ENCODE peak calls at places on chromosomes 16 and 17, in five cellular contexts. H is neuronal stem cell, Y is stomach, A is K562, P is H7. L is an unnamed sample.
A peak's percentile ranks its signal among the peaks of the same experiment; 100 is the strongest.

GRCh38 chr17:12546983-12547382 is 118.7 kb upstream of the MYOCD start:
- DNase-seq in A (no peak), Y (no peak), P (no peak), H (no peak), L (no peak)

GRCh38 chr17:67491009-67491677 is 114.1 kb downstream of the PITPNC1 start:
- DNase-seq in P (peak; percentile 49), Y (peak; percentile 67), A (no peak), H (no peak), L (peak; percentile 63)

GRCh38 chr17:53490447-53490968 is 332.2 kb upstream of the KIF2B start:
- DNase-seq in P (no peak), Y (no peak), H (no peak), A (no peak), L (no peak)

GRCh38 chr17:27997522-27997921 is 45.0 kb upstream of the NLK start:
- DNase-seq in H (no peak), Y (no peak), A (no peak), P (no peak), L (no peak)

GRCh38 chr17:50059759-50060273 is 3.9 kb downstream of the ITGA3 start:
- DNase-seq in P (no peak), H (no peak), A (no peak), Y (no peak), L (no peak)

GRCh38 chr16:3054965-3055733 is 8.8 kb downstream of the MMP25 start:
- DNase-seq in Y (no peak), P (no peak), H (no peak), A (no peak), L (no peak)

GRCh38 chr17:70677783-70678647 is 508.7 kb downstream of the KCNJ2 start:
- DNase-seq in Y (no peak), A (no peak), P (peak; percentile 17), H (no peak), L (no peak)

GRCh38 chr16:70470927-70471341 is 16.5 kb downstream of the FCSK start:
- DNase-seq in A (peak; percentile 49), P (peak; percentile 94), Y (peak; percentile 61), H (peak; percentile 30), L (no peak)

GRCh38 chr17:63139356-63139755 is 173.3 kb downstream of the TANC2 start:
- DNase-seq in Y (no peak), H (no peak), P (no peak), A (no peak), L (no peak)

GRCh38 chr17:2192367-2193028 is 111.1 kb downstream of the SMG6 start:
- DNase-seq in A (no peak), P (no peak), Y (no peak), H (no peak), L (no peak)

GRCh38 chr17:61683466-61683865 is 92.4 kb upstream of the NACA2 start:
- DNase-seq in Y (no peak), H (no peak), P (no peak), A (no peak), L (no peak)

GRCh38 chr16:14028207-14028606 is 42.9 kb upstream of the MRTFB start:
- DNase-seq in Y (no peak), A (no peak), P (no peak), H (no peak), L (no peak)

GRCh38 chr17:57788710-57789109 is 43.6 kb upstream of the CCDC182 start:
- DNase-seq in P (no peak), Y (no peak), A (no peak), H (no peak), L (no peak)

GRCh38 chr17:57927048-57927723 is 28.0 kb downstream of the CUEDC1 start:
- DNase-seq in P (peak; percentile 79), Y (peak; percentile 53), H (peak; percentile 69), A (no peak), L (no peak)

GRCh38 chr16:31880322-31880979 is 6.8 kb downstream of the ZNF267 start:
- DNase-seq in Y (no peak), P (no peak), A (peak; percentile 44), H (no peak), L (no peak)

GRCh38 chr16:29857133-29857760 is 5.8 kb downstream of the CDIPT start:
- DNase-seq in A (no peak), Y (no peak), P (no peak), H (no peak), L (no peak)

GRCh38 chr16:66905633-66906539 is 12.8 kb downstream of the CDH16 start:
- DNase-seq in P (peak; percentile 90), A (peak; percentile 90), H (no peak), Y (peak; percentile 86), L (no peak)

GRCh38 chr17:14699569-14700190 is 398.8 kb downstream of the HS3ST3B1 start:
- DNase-seq in H (peak; percentile 50), P (peak; percentile 10), Y (no peak), A (no peak), L (no peak)

GRCh38 chr17:17024778-17025300 is 17.4 kb upstream of the MPRIP start:
- DNase-seq in H (no peak), P (no peak), Y (no peak), A (no peak), L (no peak)

GRCh38 chr17:60525624-60526514 is at the start of gene APPBP2:
- DNase-seq in P (peak; percentile 91), Y (peak; percentile 89), A (peak; percentile 90), H (peak; percentile 86), L (peak; percentile 90)

GRCh38 chr17:58113947-58114346 is 30.7 kb downstream of the DYNLL2 start:
- DNase-seq in A (no peak), P (no peak), H (no peak), Y (no peak), L (no peak)

GRCh38 chr17:20008242-20009051 is 712 bp upstream of the SPECC1 start:
- DNase-seq in A (peak; percentile 50), Y (no peak), P (peak; percentile 79), H (no peak), L (peak; percentile 54)

GRCh38 chr16:57528499-57529323 is 7.7 kb downstream of the CCDC102A start:
- DNase-seq in A (no peak), H (no peak), Y (peak; percentile 71), P (peak; percentile 97), L (no peak)

GRCh38 chr17:10518271-10519037 is at the start of gene MYH1:
- DNase-seq in P (no peak), Y (no peak), H (no peak), A (no peak), L (no peak)

GRCh38 chr17:64020068-64020766 is at the start of gene ICAM2:
- DNase-seq in Y (peak; percentile 68), P (peak; percentile 32), A (no peak), H (no peak), L (peak; percentile 29)

GRCh38 chr17:74466111-74466784 is at the start of gene CD300A:
- DNase-seq in H (no peak), A (no peak), P (peak; percentile 82), Y (peak; percentile 54), L (no peak)

GRCh38 chr17:48198950-48199541 is 91.5 kb downstream of the SNX11 start:
- DNase-seq in P (no peak), Y (no peak), A (no peak), H (no peak), L (no peak)

GRCh38 chr16:81798311-81799137 is 19.4 kb downstream of the PLCG2 start:
- DNase-seq in A (no peak), Y (no peak), H (no peak), P (peak; percentile 54), L (no peak)

GRCh38 chr17:66777689-66778225 is 57.2 kb upstream of the CACNG5 start:
- DNase-seq in P (peak; percentile 78), Y (no peak), H (no peak), A (no peak), L (peak; percentile 53)

GRCh38 chr16:51121850-51122249 is 29.2 kb downstream of the SALL1 start:
- DNase-seq in P (no peak), A (no peak), Y (no peak), H (no peak), L (no peak)

GRCh38 chr16:51129105-51129504 is 22.0 kb downstream of the SALL1 start:
- DNase-seq in H (no peak), A (no peak), P (no peak), Y (no peak), L (no peak)

GRCh38 chr16:51121009-51121347 is 30.1 kb downstream of the SALL1 start:
- DNase-seq in A (no peak), Y (no peak), H (no peak), P (no peak), L (no peak)

GRCh38 chr16:51124896-51125295 is 26.2 kb downstream of the SALL1 start:
- DNase-seq in P (no peak), A (no peak), H (no peak), Y (no peak), L (no peak)

DNA sequence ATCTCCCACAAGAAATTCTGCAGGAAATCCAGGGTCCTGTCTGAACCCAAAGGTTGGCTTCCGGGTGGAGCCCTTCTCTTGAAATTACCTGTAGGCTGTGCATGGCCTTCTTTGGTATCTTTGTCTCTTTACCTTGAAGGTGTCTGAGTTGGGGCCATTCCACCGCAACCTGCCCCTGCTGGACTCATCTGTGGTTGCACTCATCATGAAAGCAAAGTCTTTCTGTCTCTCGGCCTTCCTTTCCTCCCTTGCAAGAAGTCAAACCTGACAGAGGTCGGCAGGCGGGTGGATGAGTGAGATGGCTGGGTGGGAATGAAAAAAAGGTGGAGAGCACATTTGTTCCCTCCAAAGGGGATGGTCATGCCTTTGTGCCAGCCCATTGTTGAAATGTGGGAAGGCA is 25.1 kb downstream of the SALL1 start:
- DNase-seq in H (no peak), P (no peak), Y (no peak), A (no peak), L (no peak)
- H3K27me3 ChIP-seq in H (no peaks in the 10 kb centered on the region), P (no peaks in the 10 kb centered on the region), Y (no peaks in the 10 kb centered on the region), A (no peaks in the 10 kb centered on the region), L (no peaks in the 10 kb centered on the region)

GRCh38 chr17:31538080-31538762 is 146.7 kb downstream of the RAB11FIP4 start:
- DNase-seq in H (no peak), P (no peak), A (no peak), Y (no peak), L (no peak)
- H3K4me3 ChIP-seq in H (no peak overlapping the region), P (no peak overlapping the region), A (no peak overlapping the region), Y (no peak overlapping the region), L (no peak overlapping the region)

DNA sequence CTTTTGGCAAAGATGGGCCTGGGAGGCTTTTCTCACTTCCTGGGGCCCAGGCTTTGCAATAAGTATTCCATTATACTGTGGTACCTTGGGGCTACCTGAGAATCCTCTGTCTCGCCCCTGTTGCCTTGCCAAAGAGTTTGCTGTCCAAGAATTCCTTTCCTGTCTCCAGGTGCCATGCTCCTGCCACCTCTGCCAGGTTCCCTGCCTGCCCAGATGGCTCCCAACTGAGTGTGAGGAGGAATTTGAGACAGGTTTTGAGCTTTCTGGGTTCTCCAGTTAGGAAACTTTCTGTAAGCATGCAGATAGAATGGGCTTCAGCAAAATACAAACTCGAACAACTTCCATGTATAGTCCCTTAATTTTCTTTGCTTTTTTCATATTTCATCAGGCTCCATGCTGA is 5.8 kb downstream of the MAPT start:
- DNase-seq in Y (no peak), A (no peak), P (no peak), H (no peak), L (no peak)
- H3K27me3 ChIP-seq in Y (peaks cover 10% of the 10 kb centered on the region), A (peaks cover 60% of the 10 kb centered on the region), P (peaks cover 55% of the 10 kb centered on the region), H (peaks cover 60% of the 10 kb centered on the region), L (peaks cover 5% of the 10 kb centered on the region)

GRCh38 chr16:85525464-85526117 is 87.5 kb upstream of the GSE1 start:
- DNase-seq in A (no peak), H (no peak), Y (no peak), P (no peak), L (no peak)

GRCh38 chr16:85524630-85525463 is 88.3 kb upstream of the GSE1 start:
- DNase-seq in P (peak; percentile 89), A (no peak), Y (peak; percentile 53), H (no peak), L (no peak)

GRCh38 chr16:85523602-85524364 is 89.3 kb upstream of the GSE1 start:
- DNase-seq in Y (peak; percentile 74), P (peak; percentile 94), H (no peak), A (peak; percentile 82), L (no peak)

GRCh38 chr16:85522842-85523601 is 90.1 kb upstream of the GSE1 start:
- DNase-seq in A (no peak), H (no peak), P (peak; percentile 77), Y (peak; percentile 75), L (no peak)

GRCh38 chr16:85524365-85524629 is 88.8 kb upstream of the GSE1 start:
- DNase-seq in H (no peak), Y (no peak), A (no peak), P (no peak), L (no peak)
- H3K4me3 ChIP-seq in H (no peak overlapping the region), Y (no peak overlapping the region), A (no peak overlapping the region), P (no peak overlapping the region), L (no peak overlapping the region)